ENCODE peak calls at places on chromosomes 12 and 14, in five cellular contexts. L, S, V, B and O are unnamed samples.

GRCh38 chr12:105444050-105444808 is 113.7 kb downstream of the C12orf75 start:
- DNase-seq in L (no peak), S (no peak), V (no peak), B (no peak), O (no peak)

GRCh38 chr12:122031342-122032216 is 9.9 kb downstream of the BCL7A start:
- DNase-seq in L (peak; percentile 59), S (peak; percentile 58), V (no peak), B (peak; percentile 66), O (peak; percentile 61)

GRCh38 chr12:5889381-5890047 is 55.5 kb downstream of the ANO2 start:
- DNase-seq in L (peak; percentile 33), S (no peak), V (no peak), B (no peak), O (no peak)

GRCh38 chr14:56874375-56874774 is 64.1 kb upstream of the OTX2 start:
- DNase-seq in L (peak; percentile 70), S (no peak), V (no peak), B (no peak), O (peak; percentile 10)

GRCh38 chr12:87427770-87428169 is 601.4 kb downstream of the C12orf50 start:
- DNase-seq in L (peak; percentile 57), S (no peak), V (no peak), B (no peak), O (no peak)

GRCh38 chr14:96373538-96373937 is 10.2 kb downstream of the GSKIP start:
- DNase-seq in L (no peak), S (no peak), V (no peak), B (no peak), O (no peak)

GRCh38 chr14:60061371-60061770 is 30.4 kb upstream of the PCNX4 start:
- DNase-seq in L (peak; percentile 99), S (peak; percentile 38), V (no peak), B (no peak), O (no peak)

GRCh38 chr14:44700694-44701093 is 193.6 kb upstream of the FSCB start:
- DNase-seq in L (peak; percentile 7), S (no peak), V (no peak), B (no peak), O (no peak)

GRCh38 chr12:96195845-96196451 is 1.8 kb downstream of the ELK3 start:
- DNase-seq in L (peak; percentile 65), S (peak; percentile 81), V (no peak), B (peak; percentile 45), O (no peak)

GRCh38 chr14:100238419-100239199 is at the start of gene YY1:
- DNase-seq in L (peak; percentile 98), S (peak; percentile 99), V (peak; percentile 99), B (peak; percentile 99), O (peak; percentile 100)

GRCh38 chr14:32560213-32560857 is 231.2 kb downstream of the AKAP6 start:
- DNase-seq in L (peak; percentile 84), S (peak; percentile 87), V (no peak), B (peak; percentile 59), O (peak; percentile 41)

GRCh38 chr12:101891462-101891971 is 14.1 kb downstream of the DRAM1 start:
- DNase-seq in L (peak; percentile 69), S (peak; percentile 75), V (no peak), B (no peak), O (peak; percentile 23)

GRCh38 chr14:76473381-76474263 is 97.7 kb downstream of the ESRRB start:
- DNase-seq in L (no peak), S (no peak), V (no peak), B (peak; percentile 68), O (peak; percentile 42)

GRCh38 chr12:69392146-69392928 is 32.8 kb downstream of the YEATS4 start:
- DNase-seq in L (no peak), S (peak; percentile 28), V (no peak), B (no peak), O (peak; percentile 19)

GRCh38 chr14:21711360-21711961 is 37.8 kb upstream of the OR4E1 start:
- DNase-seq in L (peak; percentile 60), S (peak; percentile 56), V (no peak), B (no peak), O (peak; percentile 54)

GRCh38 chr14:29037428-29037827 is 270.8 kb downstream of the FOXG1 start:
- DNase-seq in L (no peak), S (peak; percentile 81), V (no peak), B (no peak), O (no peak)

GRCh38 chr12:67766370-67766769 is 117.8 kb downstream of the DYRK2 start:
- DNase-seq in L (peak; percentile 94), S (peak; percentile 92), V (no peak), B (no peak), O (no peak)

GRCh38 chr12:3667485-3667884 is 85.4 kb downstream of the CRACR2A start:
- DNase-seq in L (no peak), S (no peak), V (no peak), B (no peak), O (no peak)

GRCh38 chr12:46483572-46484395 is 111.2 kb upstream of the SLC38A2 start:
- DNase-seq in L (peak; percentile 16), S (peak; percentile 78), V (no peak), B (no peak), O (no peak)

GRCh38 chr14:36791402-36791801 is 129.7 kb downstream of the PAX9 start:
- DNase-seq in L (no peak), S (no peak), V (no peak), B (no peak), O (no peak)

GRCh38 chr14:103762011-103762410 is 46.4 kb downstream of the ZFYVE21 start:
- DNase-seq in L (no peak), S (no peak), V (no peak), B (no peak), O (no peak)

GRCh38 chr12:46209914-46210834 is 58.7 kb downstream of the SLC38A1 start:
- DNase-seq in L (peak; percentile 91), S (no peak), V (no peak), B (no peak), O (no peak)

GRCh38 chr14:93115920-93116675 is at the start of gene ITPK1:
- DNase-seq in L (peak; percentile 71), S (peak; percentile 78), V (peak; percentile 33), B (peak; percentile 68), O (peak; percentile 91)

GRCh38 chr14:20667957-20668356 is 16.4 kb upstream of the RNASE4 start:
- DNase-seq in L (no peak), S (no peak), V (no peak), B (no peak), O (peak; percentile 66)

GRCh38 chr14:35416108-35416750 is 11.7 kb upstream of the NFKBIA start:
- DNase-seq in L (peak; percentile 55), S (no peak), V (no peak), B (no peak), O (peak; percentile 45)

GRCh38 chr12:77167801-77168200 is 102.4 kb upstream of the E2F7 start:
- DNase-seq in L (no peak), S (peak; percentile 74), V (no peak), B (no peak), O (no peak)

GRCh38 chr14:52802597-52802996 is 11.2 kb upstream of the GNPNAT1 start:
- DNase-seq in L (peak; percentile 96), S (peak; percentile 93), V (no peak), B (no peak), O (no peak)

GRCh38 chr12:3332190-3332589 is 158.8 kb upstream of the PRMT8 start:
- DNase-seq in L (peak; percentile 18), S (peak; percentile 49), V (no peak), B (no peak), O (no peak)

GRCh38 chr12:120249875-120250795 is 15.4 kb downstream of the PXN start:
- DNase-seq in L (no peak), S (no peak), V (peak; percentile 92), B (no peak), O (peak; percentile 50)

GRCh38 chr14:74429221-74429691 is 3.2 kb upstream of the SYNDIG1L start:
- DNase-seq in L (no peak), S (no peak), V (no peak), B (no peak), O (no peak)

GRCh38 chr14:35385042-35385839 is 19.3 kb downstream of the NFKBIA start:
- DNase-seq in L (no peak), S (peak; percentile 92), V (peak; percentile 74), B (no peak), O (no peak)

GRCh38 chr14:93676416-93676958 is 111.8 kb downstream of the PRIMA1 start:
- DNase-seq in L (no peak), S (no peak), V (no peak), B (no peak), O (no peak)

GRCh38 chr12:108846320-108846719 is 11.1 kb downstream of the SSH1 start:
- DNase-seq in L (no peak), S (peak; percentile 48), V (no peak), B (no peak), O (no peak)

GRCh38 chr14:76024211-76024907 is 38.8 kb downstream of the IFT43 start:
- DNase-seq in L (no peak), S (no peak), V (no peak), B (no peak), O (no peak)

DNA sequence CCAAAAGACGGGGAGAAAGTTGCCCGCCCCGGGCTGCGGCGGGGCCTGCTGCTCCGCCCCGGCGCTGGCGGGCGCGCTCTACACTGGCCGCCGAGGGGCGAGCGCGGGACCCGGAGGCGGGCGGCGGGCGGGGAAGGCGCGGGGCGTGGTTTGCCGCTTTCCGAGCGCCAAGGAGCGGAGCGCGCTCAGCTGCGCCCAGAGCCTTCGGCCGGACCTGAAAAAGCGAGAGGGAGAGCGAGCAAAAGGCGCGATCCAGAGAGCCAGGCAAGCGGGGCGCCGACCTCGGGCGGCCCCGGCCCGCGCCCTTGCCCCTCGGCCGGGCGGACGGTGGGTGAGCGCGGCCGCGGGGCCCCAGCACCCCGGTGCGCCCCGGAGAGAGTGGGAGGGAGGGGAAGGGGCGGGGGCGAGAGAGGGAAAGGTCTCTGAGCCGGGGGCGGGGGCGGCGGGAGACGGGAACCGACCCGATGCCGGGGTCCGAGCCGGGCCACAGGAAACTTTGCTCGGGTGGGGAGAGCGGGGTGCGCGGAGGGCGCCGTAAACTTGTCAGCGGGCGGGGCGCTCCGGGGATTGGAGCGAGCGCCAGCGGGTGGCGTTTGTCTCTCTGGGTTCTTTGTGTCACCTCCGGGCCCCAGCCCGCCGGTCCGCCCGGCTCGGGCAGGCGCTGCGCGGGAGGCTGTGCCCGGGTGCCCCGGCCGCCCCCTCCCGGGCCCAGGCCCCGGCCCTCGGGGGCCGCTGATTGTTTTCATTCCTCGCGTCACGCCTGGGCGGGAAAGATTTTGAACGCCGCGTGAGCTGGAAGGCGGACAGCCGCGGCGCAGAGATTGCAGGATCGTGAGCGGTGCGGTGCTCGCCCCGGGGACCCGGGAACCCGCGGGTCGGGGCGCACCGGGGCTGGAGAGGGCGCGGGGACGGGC is at the start of gene SYNE2:
- DNase-seq in L (peak; percentile 82), S (peak; percentile 87), V (peak; percentile 62), B (peak; percentile 89), O (peak; percentile 95)
- TF ChIP-seq CTCF in L (no peak), S (no peak), V (peak; percentile 51), B (no peak), O (peak; percentile 12)

DNA sequence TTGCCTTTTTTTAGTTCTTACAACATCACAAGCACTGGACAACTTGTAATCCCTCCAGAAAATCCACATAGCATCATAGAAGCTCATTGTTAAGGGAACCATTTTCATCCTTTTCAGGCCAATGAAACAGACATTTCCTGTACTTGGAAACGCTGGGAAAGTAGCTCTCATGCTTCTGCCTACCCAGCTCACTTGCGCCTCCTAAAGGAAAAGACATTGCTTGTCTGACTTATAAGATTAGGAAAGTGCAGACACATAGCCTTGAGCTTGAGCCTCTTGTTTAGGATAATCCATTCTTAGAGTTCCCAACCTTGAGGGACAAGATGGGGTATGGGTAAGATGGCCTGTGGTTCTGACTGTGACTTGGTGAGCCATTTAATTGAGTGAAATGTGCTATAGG is 589.5 kb downstream of the NOVA1 start:
- DNase-seq in L (peak; percentile 4), S (peak; percentile 1), V (no peak), B (no peak), O (no peak)
- TF ChIP-seq CTCF in L (peak; percentile 36), S (no peak), V (no peak), B (no peak), O (no peak)

GRCh38 chr12:97943359-97943758 is 480.8 kb downstream of the RMST start:
- DNase-seq in L (peak; percentile 13), S (peak; percentile 1), V (no peak), B (no peak), O (no peak)
- TF ChIP-seq CTCF in L (peak; percentile 33), S (peak; percentile 10), V (no peak), B (no peak), O (no peak)

GRCh38 chr12:119229205-119229604 is 50.5 kb downstream of the HSPB8 start:
- DNase-seq in L (no peak), S (no peak), V (no peak), B (no peak), O (no peak)
- TF ChIP-seq CTCF in L (no peak), S (no peak), V (no peak), B (no peak), O (no peak)